ENCODE peak calls at places on chromosomes 13 and 19, in six cellular contexts. V is SK-N-SH, W is neural progenitor cell, Q is hepatocyte, S is PC-3, T is keratinocyte. M is an unnamed sample.
A peak's percentile ranks its signal among the peaks of the same experiment; 100 is the strongest.

GRCh38 chr13:83879431-83880171 is 2.7 kb downstream of the SLITRK1 start:
- DNase-seq in V (no peak), W (peak; percentile 43), Q (peak; percentile 5), S (no peak), T (no peak), M (no peak)

GRCh38 chr13:100604909-100605308 is 16.3 kb upstream of the GGACT start:
- DNase-seq in V (no peak), W (no peak), Q (no peak), S (no peak), T (no peak), M (no peak)

GRCh38 chr19:47479701-47480503 is 4.1 kb downstream of the KPTN start:
- DNase-seq in V (no peak), W (peak; percentile 77), Q (no peak), S (no peak), T (no peak), M (peak; percentile 84)

GRCh38 chr13:34657716-34658115 is 284.4 kb upstream of the NBEA start:
- DNase-seq in V (no peak), W (no peak), Q (no peak), S (peak; percentile 87), T (no peak), M (no peak)

GRCh38 chr13:41467546-41467945 is 10.2 kb downstream of the RGCC start:
- DNase-seq in V (no peak), W (no peak), Q (no peak), S (no peak), T (no peak), M (no peak)

GRCh38 chr19:21474671-21475181 is 30.7 kb upstream of the ZNF429 start:
- DNase-seq in V (peak; percentile 90), W (peak; percentile 82), Q (peak; percentile 87), S (no peak), T (no peak), M (peak; percentile 97)

GRCh38 chr13:58744686-58745085 is 1113.1 kb downstream of the PCDH17 start:
- DNase-seq in V (no peak), W (no peak), Q (no peak), S (no peak), T (no peak), M (no peak)

GRCh38 chr13:52454459-52454824 is 836 bp upstream of the CKAP2 start:
- DNase-seq in V (peak; percentile 34), W (peak; percentile 32), Q (peak; percentile 29), S (peak; percentile 11), T (no peak), M (no peak)

GRCh38 chr19:34172661-34173144 is 399 bp downstream of the LSM14A start:
- DNase-seq in V (peak; percentile 70), W (peak; percentile 90), Q (peak; percentile 50), S (no peak), T (no peak), M (peak; percentile 77)

GRCh38 chr19:53467138-53467502 is 413 bp upstream of the ZNF813 start:
- DNase-seq in V (peak; percentile 68), W (no peak), Q (peak; percentile 28), S (no peak), T (no peak), M (peak; percentile 82)

GRCh38 chr19:39946532-39946931 is 12.1 kb upstream of the FCGBP start:
- DNase-seq in V (no peak), W (no peak), Q (no peak), S (peak; percentile 42), T (no peak), M (no peak)

GRCh38 chr13:42549555-42549941 is 24.4 kb upstream of the TNFSF11 start:
- DNase-seq in V (no peak), W (no peak), Q (no peak), S (no peak), T (no peak), M (no peak)

GRCh38 chr13:20822406-20822805 is 48.6 kb upstream of the EEF1AKMT1 start:
- DNase-seq in V (no peak), W (no peak), Q (no peak), S (no peak), T (no peak), M (no peak)

GRCh38 chr13:51618626-51619025 is 34.4 kb downstream of the WDFY2 start:
- DNase-seq in V (no peak), W (no peak), Q (no peak), S (no peak), T (no peak), M (no peak)

GRCh38 chr13:80590551-80590950 is 249.6 kb upstream of the SPRY2 start:
- DNase-seq in V (no peak), W (no peak), Q (no peak), S (no peak), T (no peak), M (no peak)

GRCh38 chr13:32211788-32212187 is 103.4 kb downstream of the ZAR1L start:
- DNase-seq in V (no peak), W (no peak), Q (peak; percentile 18), S (no peak), T (no peak), M (peak; percentile 78)

GRCh38 chr19:5052945-5053485 is 84.1 kb downstream of the KDM4B start:
- DNase-seq in V (peak; percentile 61), W (no peak), Q (no peak), S (no peak), T (no peak), M (no peak)

GRCh38 chr19:7445104-7445503 is 43.7 kb downstream of the PEX11G start:
- DNase-seq in V (no peak), W (no peak), Q (no peak), S (no peak), T (no peak), M (no peak)

DNA sequence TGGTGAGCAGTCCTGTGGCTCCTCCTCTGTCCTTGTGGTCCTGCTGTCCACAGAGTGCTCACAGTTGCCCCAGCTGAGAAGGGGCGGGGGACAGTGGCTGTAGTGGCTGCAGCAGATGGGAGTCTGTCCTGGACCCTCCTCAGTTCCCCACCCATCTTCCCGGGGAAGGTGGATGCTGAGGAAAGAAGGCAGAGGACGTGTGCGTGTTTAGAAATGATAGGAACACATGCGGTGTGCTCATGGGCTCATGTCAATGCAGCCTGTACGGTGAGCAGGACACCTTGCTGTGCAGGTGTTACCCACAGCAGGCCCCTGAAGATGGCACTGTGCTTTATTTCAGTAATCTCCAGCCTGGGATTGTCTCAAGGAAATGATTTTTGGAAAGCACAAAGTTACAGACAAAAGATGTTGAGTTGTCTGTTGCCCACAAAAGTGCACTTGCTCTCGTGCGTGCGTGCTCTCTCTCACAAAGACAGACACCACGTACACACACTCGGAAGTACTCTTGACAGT is 49.2 kb upstream of the TEX29 start:
- DNase-seq in V (no peak), W (no peak), Q (no peak), S (no peak), T (no peak), M (no peak)
- H2AFZ ChIP-seq in V (no peak overlapping the region), W (no peak overlapping the region), Q (no peak overlapping the region), S (no peak overlapping the region), T (no peak overlapping the region), M (no peak overlapping the region)

GRCh38 chr13:27148900-27149299 is 22.7 kb downstream of the USP12 start:
- DNase-seq in V (no peak), W (no peak), Q (no peak), S (no peak), T (no peak), M (no peak)

GRCh38 chr13:27147530-27148170 is 24.0 kb downstream of the USP12 start:
- DNase-seq in V (no peak), W (no peak), Q (no peak), S (no peak), T (no peak), M (no peak)

GRCh38 chr13:27151798-27152599 is 19.6 kb downstream of the USP12 start:
- DNase-seq in V (no peak), W (no peak), Q (peak; percentile 23), S (peak; percentile 19), T (no peak), M (no peak)

DNA sequence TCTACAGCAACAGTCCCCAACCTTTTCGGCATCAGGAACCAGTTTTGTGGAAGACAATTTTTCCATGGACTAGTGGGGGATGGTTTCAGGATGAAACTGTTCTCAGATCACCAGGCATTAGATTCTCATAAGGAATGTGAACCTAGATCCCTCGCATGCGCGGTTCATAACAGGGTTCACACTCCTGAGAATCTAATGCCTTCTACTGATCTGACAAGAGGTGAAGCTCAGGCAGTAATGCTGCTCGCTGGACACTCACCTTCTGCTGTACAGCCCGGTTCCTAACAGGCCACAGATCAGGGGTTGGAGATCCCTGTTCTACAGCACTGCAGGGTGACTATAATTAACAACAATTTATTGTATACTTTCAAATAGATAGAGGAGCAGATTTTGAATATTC is 21.9 kb downstream of the USP12 start:
- DNase-seq in V (no peak), W (no peak), Q (no peak), S (no peak), T (no peak), M (no peak)
- H3K79me2 ChIP-seq in V (peaks cover 99% of the 10 kb centered on the region), W (peaks cover 97% of the 10 kb centered on the region), Q (peaks cover 99% of the 10 kb centered on the region), S (peaks cover 97% of the 10 kb centered on the region), T (peaks cover 80% of the 10 kb centered on the region), M (peaks cover 94% of the 10 kb centered on the region)

GRCh38 chr13:31166591-31166990 is 4.9 kb upstream of the HSPH1 start:
- DNase-seq in V (no peak), W (no peak), Q (no peak), S (peak; percentile 69), T (no peak), M (no peak)
- H3K4me2 ChIP-seq in V (no peak overlapping the region), W (no peak overlapping the region), Q (no peak overlapping the region), S (peak overlapping the region; percentile 68), T (no peak overlapping the region), M (no peak overlapping the region)

GRCh38 chr19:36850646-36851442 is at the start of gene ZNF345:
- DNase-seq in V (peak; percentile 84), W (peak; percentile 99), Q (peak; percentile 95), S (peak; percentile 72), T (peak; percentile 53), M (peak; percentile 94)

GRCh38 chr19:36847968-36848367 is 2.7 kb upstream of the ZNF345 start:
- DNase-seq in V (no peak), W (no peak), Q (no peak), S (no peak), T (no peak), M (no peak)

GRCh38 chr19:36851898-36852297 is 1.2 kb downstream of the ZNF345 start:
- DNase-seq in V (no peak), W (no peak), Q (no peak), S (no peak), T (no peak), M (no peak)

GRCh38 chr19:36849701-36850645 is 703 bp upstream of the ZNF345 start:
- DNase-seq in V (peak; percentile 87), W (peak; percentile 96), Q (peak; percentile 94), S (peak; percentile 58), T (peak; percentile 46), M (peak; percentile 95)
- H2AFZ ChIP-seq in V (peak overlapping the region; percentile 97), W (peak overlapping the region; percentile 95), Q (peak overlapping the region; percentile 88), S (peak overlapping the region; percentile 93), T (peak overlapping the region; percentile 100), M (peak overlapping the region; percentile 100)

DNA sequence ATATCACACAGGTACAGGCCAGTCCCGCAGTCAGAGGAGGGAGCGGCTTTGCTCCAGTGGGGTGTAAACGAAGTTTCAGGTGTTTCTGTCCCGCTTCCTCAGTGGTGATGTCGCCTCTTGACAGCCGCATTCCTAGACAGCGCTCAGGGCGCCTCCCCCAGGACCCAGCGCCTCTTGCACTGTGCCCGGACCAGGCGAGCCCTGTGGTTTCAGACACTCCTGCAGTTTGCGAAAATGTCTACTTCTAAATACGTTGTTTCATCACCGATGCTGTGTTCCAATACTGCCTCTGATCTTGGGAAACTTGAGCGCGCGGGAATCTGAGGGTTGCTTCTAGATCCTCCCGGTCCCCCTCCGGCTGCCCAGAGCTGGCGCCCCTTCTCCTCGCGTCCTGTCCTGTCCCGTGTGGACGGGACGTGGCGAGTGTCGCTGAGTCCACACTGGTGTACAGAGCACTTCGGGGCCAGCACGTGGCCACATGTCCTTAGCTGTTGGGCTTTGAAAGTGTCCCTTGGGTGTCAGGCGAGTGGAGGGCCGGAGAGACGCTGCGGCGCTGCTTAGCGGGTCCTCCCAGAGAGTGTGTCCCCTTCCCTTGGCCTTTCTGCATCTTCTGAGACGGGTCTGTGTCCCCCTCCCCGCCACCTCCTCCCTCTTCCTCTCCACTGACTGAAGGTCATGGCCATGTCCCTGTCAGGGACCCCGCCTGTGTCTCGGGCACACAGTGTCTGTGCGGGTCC is 14.6 kb upstream of the RPS15 start:
- DNase-seq in V (no peak), W (no peak), Q (no peak), S (no peak), T (no peak), M (no peak)
- H3K79me2 ChIP-seq in V (peaks cover 46% of the 10 kb centered on the region), W (peaks cover 72% of the 10 kb centered on the region), Q (peaks cover 91% of the 10 kb centered on the region), S (peaks cover 22% of the 10 kb centered on the region), T (peaks cover 70% of the 10 kb centered on the region), M (peaks cover 90% of the 10 kb centered on the region)

M was measured in osteoblast.